ENCODE peak calls at places on chromosome 4, in nine cellular contexts. One of them, this sample, is unnamed.

GRCh38 chr4:48347282-48347921 is 6.1 kb downstream of the SLAIN2 start:
- DNase-seq in breast epithelium: no peak
- DNase-seq in endothelial cell of umbilical vein: no peak
- DNase-seq in spleen: no peak
- DNase-seq in GM12892: no peak
- DNase-seq in upper lobe of left lung: no peak
- DNase-seq in suprapubic skin: no peak
- DNase-seq in transverse colon: no peak
- DNase-seq in K562: no peak
- DNase-seq in this sample: no peak

GRCh38 chr4:89438102-89438831 is 130.7 kb upstream of the GPRIN3 start:
- DNase-seq in breast epithelium: no peak
- DNase-seq in endothelial cell of umbilical vein: peak
- DNase-seq in spleen: peak
- DNase-seq in GM12892: peak
- DNase-seq in upper lobe of left lung: no peak
- DNase-seq in suprapubic skin: no peak
- DNase-seq in transverse colon: peak
- DNase-seq in K562: peak
- DNase-seq in this sample: peak

GRCh38 chr4:94635172-94635571 is 122.6 kb upstream of the BMPR1B start:
- DNase-seq in breast epithelium: no peak
- DNase-seq in endothelial cell of umbilical vein: no peak
- DNase-seq in spleen: no peak
- DNase-seq in GM12892: no peak
- DNase-seq in upper lobe of left lung: no peak
- DNase-seq in suprapubic skin: no peak
- DNase-seq in transverse colon: no peak
- DNase-seq in K562: no peak
- DNase-seq in this sample: no peak

GRCh38 chr4:121696140-121696640 is 590 bp downstream of the ANXA5 start:
- DNase-seq in breast epithelium: peak
- DNase-seq in endothelial cell of umbilical vein: peak
- DNase-seq in spleen: peak
- DNase-seq in GM12892: no peak
- DNase-seq in upper lobe of left lung: peak
- DNase-seq in suprapubic skin: peak
- DNase-seq in transverse colon: peak
- DNase-seq in K562: peak
- DNase-seq in this sample: no peak

GRCh38 chr4:44553143-44553542 is 98.3 kb downstream of the YIPF7 start:
- DNase-seq in breast epithelium: no peak
- DNase-seq in endothelial cell of umbilical vein: no peak
- DNase-seq in spleen: no peak
- DNase-seq in GM12892: no peak
- DNase-seq in upper lobe of left lung: no peak
- DNase-seq in suprapubic skin: no peak
- DNase-seq in transverse colon: no peak
- DNase-seq in K562: no peak
- DNase-seq in this sample: no peak

GRCh38 chr4:158970786-158971185 is 132.1 kb upstream of the RAPGEF2 start:
- DNase-seq in breast epithelium: no peak
- DNase-seq in endothelial cell of umbilical vein: no peak
- DNase-seq in spleen: no peak
- DNase-seq in GM12892: no peak
- DNase-seq in upper lobe of left lung: no peak
- DNase-seq in suprapubic skin: no peak
- DNase-seq in transverse colon: no peak
- DNase-seq in K562: no peak
- DNase-seq in this sample: no peak

GRCh38 chr4:98851806-98852205 is 77.1 kb downstream of the EIF4E start:
- DNase-seq in breast epithelium: no peak
- DNase-seq in endothelial cell of umbilical vein: no peak
- DNase-seq in spleen: no peak
- DNase-seq in GM12892: no peak
- DNase-seq in upper lobe of left lung: no peak
- DNase-seq in suprapubic skin: no peak
- DNase-seq in transverse colon: no peak
- DNase-seq in K562: no peak
- DNase-seq in this sample: no peak

GRCh38 chr4:101271516-101271915 is 75.8 kb downstream of the PPP3CA start:
- DNase-seq in breast epithelium: no peak
- DNase-seq in endothelial cell of umbilical vein: peak
- DNase-seq in spleen: no peak
- DNase-seq in GM12892: no peak
- DNase-seq in upper lobe of left lung: no peak
- DNase-seq in suprapubic skin: no peak
- DNase-seq in transverse colon: no peak
- DNase-seq in K562: no peak
- DNase-seq in this sample: no peak

GRCh38 chr4:44623687-44624086 is 27.7 kb downstream of the YIPF7 start:
- DNase-seq in breast epithelium: no peak
- DNase-seq in endothelial cell of umbilical vein: no peak
- DNase-seq in spleen: no peak
- DNase-seq in GM12892: no peak
- DNase-seq in upper lobe of left lung: no peak
- DNase-seq in suprapubic skin: no peak
- DNase-seq in transverse colon: no peak
- DNase-seq in K562: no peak
- DNase-seq in this sample: no peak

GRCh38 chr4:186021461-186022167 is 47.3 kb upstream of the TLR3 start:
- DNase-seq in breast epithelium: no peak
- DNase-seq in endothelial cell of umbilical vein: peak
- DNase-seq in spleen: no peak
- DNase-seq in GM12892: no peak
- DNase-seq in upper lobe of left lung: no peak
- DNase-seq in suprapubic skin: no peak
- DNase-seq in transverse colon: no peak
- DNase-seq in K562: peak
- DNase-seq in this sample: no peak

GRCh38 chr4:7701866-7702649 is 237.6 kb downstream of the AFAP1 start:
- DNase-seq in breast epithelium: peak
- DNase-seq in endothelial cell of umbilical vein: no peak
- DNase-seq in spleen: no peak
- DNase-seq in GM12892: no peak
- DNase-seq in upper lobe of left lung: no peak
- DNase-seq in suprapubic skin: peak
- DNase-seq in transverse colon: no peak
- DNase-seq in K562: no peak
- DNase-seq in this sample: no peak

GRCh38 chr4:89681219-89681618 is 155.7 kb downstream of the SNCA start:
- DNase-seq in breast epithelium: no peak
- DNase-seq in endothelial cell of umbilical vein: no peak
- DNase-seq in spleen: peak
- DNase-seq in GM12892: no peak
- DNase-seq in upper lobe of left lung: peak
- DNase-seq in suprapubic skin: no peak
- DNase-seq in transverse colon: no peak
- DNase-seq in K562: no peak
- DNase-seq in this sample: no peak

GRCh38 chr4:155419266-155419665 is 42.5 kb upstream of the MAP9 start:
- DNase-seq in breast epithelium: no peak
- DNase-seq in endothelial cell of umbilical vein: peak
- DNase-seq in spleen: no peak
- DNase-seq in GM12892: no peak
- DNase-seq in upper lobe of left lung: no peak
- DNase-seq in suprapubic skin: no peak
- DNase-seq in transverse colon: no peak
- DNase-seq in K562: no peak
- DNase-seq in this sample: no peak

GRCh38 chr4:155428128-155428527 is 51.4 kb upstream of the MAP9 start:
- DNase-seq in breast epithelium: no peak
- DNase-seq in endothelial cell of umbilical vein: peak
- DNase-seq in spleen: no peak
- DNase-seq in GM12892: no peak
- DNase-seq in upper lobe of left lung: no peak
- DNase-seq in suprapubic skin: no peak
- DNase-seq in transverse colon: no peak
- DNase-seq in K562: no peak
- DNase-seq in this sample: no peak

GRCh38 chr4:155426953-155427352 is 50.2 kb upstream of the MAP9 start:
- DNase-seq in breast epithelium: no peak
- DNase-seq in endothelial cell of umbilical vein: no peak
- DNase-seq in spleen: no peak
- DNase-seq in GM12892: no peak
- DNase-seq in upper lobe of left lung: no peak
- DNase-seq in suprapubic skin: no peak
- DNase-seq in transverse colon: no peak
- DNase-seq in K562: no peak
- DNase-seq in this sample: no peak

DNA sequence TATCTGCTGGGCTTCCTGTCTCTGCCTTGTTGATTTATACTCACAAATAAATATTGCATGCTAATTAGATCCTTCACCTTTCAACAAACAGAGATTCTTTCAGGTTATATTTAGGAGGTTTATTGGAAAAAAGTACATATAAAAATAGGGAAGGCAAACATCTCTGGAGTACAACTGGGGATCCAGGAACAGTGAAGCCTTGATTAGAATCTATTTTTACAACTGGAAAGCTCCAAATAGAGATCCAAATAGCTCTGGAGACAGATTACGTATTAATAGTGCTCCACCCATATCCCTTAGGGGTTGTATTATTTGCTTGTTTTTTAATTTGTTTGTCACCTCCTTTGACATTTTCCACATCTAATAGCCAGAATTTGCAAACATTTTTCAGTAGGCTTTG is 46.9 kb upstream of the MAP9 start:
- DNase-seq in breast epithelium: no peak
- DNase-seq in endothelial cell of umbilical vein: no peak
- DNase-seq in spleen: no peak
- DNase-seq in GM12892: no peak
- DNase-seq in upper lobe of left lung: no peak
- DNase-seq in suprapubic skin: no peak
- DNase-seq in transverse colon: no peak
- DNase-seq in K562: no peak
- DNase-seq in this sample: no peak
- TF ChIP-seq POLR2AphosphoS5 in breast epithelium: no peak
- TF ChIP-seq POLR2AphosphoS5 in endothelial cell of umbilical vein: no peak
- TF ChIP-seq POLR2AphosphoS5 in spleen: no peak
- TF ChIP-seq POLR2AphosphoS5 in GM12892: no peak
- TF ChIP-seq POLR2AphosphoS5 in upper lobe of left lung: no peak
- TF ChIP-seq POLR2AphosphoS5 in suprapubic skin: no peak
- TF ChIP-seq POLR2AphosphoS5 in transverse colon: no peak
- TF ChIP-seq POLR2AphosphoS5 in K562: no peak
- TF ChIP-seq POLR2AphosphoS5 in this sample: no peak

DNA sequence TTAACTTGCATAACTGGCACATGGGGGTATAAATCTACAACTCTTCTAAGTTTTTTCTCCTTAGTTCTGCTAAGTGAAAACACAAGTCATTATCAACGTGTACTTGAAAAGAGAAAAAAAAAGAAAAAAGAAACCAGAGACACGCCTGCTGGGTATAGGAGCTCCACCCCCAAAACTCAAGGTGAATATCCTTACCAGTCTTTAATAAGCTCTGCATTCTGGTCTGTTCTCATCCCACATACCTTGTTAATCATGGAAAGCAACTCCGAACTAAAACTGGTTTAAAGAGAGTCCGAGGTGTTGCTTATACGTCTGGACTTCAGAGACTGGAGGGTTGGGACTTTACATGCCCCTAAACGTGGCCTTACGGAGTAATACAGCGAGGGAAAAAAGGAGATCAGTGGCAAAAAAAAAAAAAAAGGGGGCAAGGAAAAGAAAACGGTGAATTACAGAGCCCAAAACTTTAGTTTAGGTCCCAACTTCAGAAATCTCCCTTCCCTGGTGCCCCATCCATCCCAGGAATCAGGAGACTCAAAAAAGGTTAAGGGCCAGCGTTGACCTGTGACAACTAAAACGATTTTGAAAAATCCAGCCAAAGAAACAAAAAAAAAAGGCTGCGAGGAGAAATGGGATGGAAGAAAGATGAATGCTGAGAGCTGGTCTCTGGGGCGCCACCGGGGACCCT is 997 bp downstream of the PGRMC2 start:
- DNase-seq in breast epithelium: no peak
- DNase-seq in endothelial cell of umbilical vein: peak
- DNase-seq in spleen: no peak
- DNase-seq in GM12892: peak
- DNase-seq in upper lobe of left lung: no peak
- DNase-seq in suprapubic skin: no peak
- DNase-seq in transverse colon: no peak
- DNase-seq in K562: peak
- DNase-seq in this sample: no peak
- TF ChIP-seq POLR2A in breast epithelium: no peak
- TF ChIP-seq POLR2A in endothelial cell of umbilical vein: no peak
- TF ChIP-seq POLR2A in spleen: no peak
- TF ChIP-seq POLR2A in GM12892: no peak
- TF ChIP-seq POLR2A in upper lobe of left lung: no peak
- TF ChIP-seq POLR2A in suprapubic skin: no peak
- TF ChIP-seq POLR2A in transverse colon: peak
- TF ChIP-seq POLR2A in K562: no peak
- TF ChIP-seq POLR2A in this sample: no peak

GRCh38 chr4:150078041-150078995 is at the start of gene DCLK2:
- DNase-seq in breast epithelium: peak
- DNase-seq in endothelial cell of umbilical vein: peak
- DNase-seq in spleen: peak
- DNase-seq in GM12892: peak
- DNase-seq in upper lobe of left lung: peak
- DNase-seq in suprapubic skin: peak
- DNase-seq in transverse colon: peak
- DNase-seq in K562: peak
- DNase-seq in this sample: peak
- TF ChIP-seq POLR2AphosphoS5 in breast epithelium: no peak
- TF ChIP-seq POLR2AphosphoS5 in endothelial cell of umbilical vein: no peak
- TF ChIP-seq POLR2AphosphoS5 in spleen: peak
- TF ChIP-seq POLR2AphosphoS5 in GM12892: no peak
- TF ChIP-seq POLR2AphosphoS5 in upper lobe of left lung: peak
- TF ChIP-seq POLR2AphosphoS5 in suprapubic skin: no peak
- TF ChIP-seq POLR2AphosphoS5 in transverse colon: peak
- TF ChIP-seq POLR2AphosphoS5 in K562: no peak
- TF ChIP-seq POLR2AphosphoS5 in this sample: no peak

GRCh38 chr4:141220271-141220654 is 432 bp upstream of the ZNF330 start:
- DNase-seq in breast epithelium: no peak
- DNase-seq in endothelial cell of umbilical vein: no peak
- DNase-seq in spleen: no peak
- DNase-seq in GM12892: no peak
- DNase-seq in upper lobe of left lung: no peak
- DNase-seq in suprapubic skin: no peak
- DNase-seq in transverse colon: no peak
- DNase-seq in K562: no peak
- DNase-seq in this sample: no peak

GRCh38 chr4:141223418-141223817 is 2.7 kb downstream of the ZNF330 start:
- DNase-seq in breast epithelium: no peak
- DNase-seq in endothelial cell of umbilical vein: no peak
- DNase-seq in spleen: no peak
- DNase-seq in GM12892: no peak
- DNase-seq in upper lobe of left lung: no peak
- DNase-seq in suprapubic skin: no peak
- DNase-seq in transverse colon: no peak
- DNase-seq in K562: no peak
- DNase-seq in this sample: no peak

GRCh38 chr4:141215030-141215429 is 5.7 kb upstream of the ZNF330 start:
- DNase-seq in breast epithelium: no peak
- DNase-seq in endothelial cell of umbilical vein: no peak
- DNase-seq in spleen: no peak
- DNase-seq in GM12892: no peak
- DNase-seq in upper lobe of left lung: no peak
- DNase-seq in suprapubic skin: no peak
- DNase-seq in transverse colon: no peak
- DNase-seq in K562: no peak
- DNase-seq in this sample: no peak

GRCh38 chr4:141215972-141216761 is 4.5 kb upstream of the ZNF330 start:
- DNase-seq in breast epithelium: no peak
- DNase-seq in endothelial cell of umbilical vein: no peak
- DNase-seq in spleen: no peak
- DNase-seq in GM12892: no peak
- DNase-seq in upper lobe of left lung: no peak
- DNase-seq in suprapubic skin: no peak
- DNase-seq in transverse colon: no peak
- DNase-seq in K562: no peak
- DNase-seq in this sample: no peak

GRCh38 chr4:141220655-141221605 is at the start of gene ZNF330:
- DNase-seq in breast epithelium: peak
- DNase-seq in endothelial cell of umbilical vein: peak
- DNase-seq in spleen: peak
- DNase-seq in GM12892: peak
- DNase-seq in upper lobe of left lung: peak
- DNase-seq in suprapubic skin: peak
- DNase-seq in transverse colon: peak
- DNase-seq in K562: peak
- DNase-seq in this sample: peak
- TF ChIP-seq POLR2A in breast epithelium: peak
- TF ChIP-seq POLR2A in endothelial cell of umbilical vein: peak
- TF ChIP-seq POLR2A in spleen: peak
- TF ChIP-seq POLR2A in GM12892: peak
- TF ChIP-seq POLR2A in upper lobe of left lung: peak
- TF ChIP-seq POLR2A in suprapubic skin: peak
- TF ChIP-seq POLR2A in transverse colon: peak
- TF ChIP-seq POLR2A in K562: peak
- TF ChIP-seq POLR2A in this sample: peak

This sample was measured in GM12891.